ENCODE peak calls at places on chromosome 2, in ten cellular contexts. One of them, this sample, is unnamed.

GRCh38 chr2:150477347-150477746 is 10.1 kb downstream of the RND3 start:
- DNase-seq in kidney epithelial cell: no peak
- DNase-seq in prostate gland: no peak
- DNase-seq in body of pancreas: peak; percentile 25
- DNase-seq in PC-3: peak; percentile 60
- DNase-seq in K562: no peak
- DNase-seq in lung: no peak
- DNase-seq in psoas muscle: no peak
- DNase-seq in tibial nerve: no peak
- DNase-seq in astrocyte: peak; percentile 43
- DNase-seq in this sample: peak; percentile 50

GRCh38 chr2:101837354-101837753 is 139.8 kb downstream of the MAP4K4 start:
- DNase-seq in kidney epithelial cell: no peak
- DNase-seq in prostate gland: no peak
- DNase-seq in body of pancreas: no peak
- DNase-seq in PC-3: no peak
- DNase-seq in K562: no peak
- DNase-seq in lung: no peak
- DNase-seq in psoas muscle: no peak
- DNase-seq in tibial nerve: no peak
- DNase-seq in astrocyte: no peak
- DNase-seq in this sample: no peak

GRCh38 chr2:240994161-240994896 is 4.1 kb upstream of the SNED1 start:
- DNase-seq in kidney epithelial cell: no peak
- DNase-seq in prostate gland: no peak
- DNase-seq in body of pancreas: no peak
- DNase-seq in PC-3: no peak
- DNase-seq in K562: no peak
- DNase-seq in lung: no peak
- DNase-seq in psoas muscle: no peak
- DNase-seq in tibial nerve: no peak
- DNase-seq in astrocyte: no peak
- DNase-seq in this sample: no peak

GRCh38 chr2:26555246-26556133 is 77.6 kb upstream of the OTOF start:
- DNase-seq in kidney epithelial cell: no peak
- DNase-seq in prostate gland: no peak
- DNase-seq in body of pancreas: no peak
- DNase-seq in PC-3: peak; percentile 10
- DNase-seq in K562: peak; percentile 38
- DNase-seq in lung: no peak
- DNase-seq in psoas muscle: no peak
- DNase-seq in tibial nerve: no peak
- DNase-seq in astrocyte: no peak
- DNase-seq in this sample: no peak

GRCh38 chr2:216791303-216791702 is 68.6 kb downstream of the TNP1 start:
- DNase-seq in kidney epithelial cell: no peak
- DNase-seq in prostate gland: no peak
- DNase-seq in body of pancreas: no peak
- DNase-seq in PC-3: no peak
- DNase-seq in K562: no peak
- DNase-seq in lung: no peak
- DNase-seq in psoas muscle: no peak
- DNase-seq in tibial nerve: no peak
- DNase-seq in astrocyte: no peak
- DNase-seq in this sample: no peak

GRCh38 chr2:437772-438393 is 150.0 kb upstream of the ALKAL2 start:
- DNase-seq in kidney epithelial cell: no peak
- DNase-seq in prostate gland: no peak
- DNase-seq in body of pancreas: peak; percentile 71
- DNase-seq in PC-3: peak; percentile 72
- DNase-seq in K562: no peak
- DNase-seq in lung: no peak
- DNase-seq in psoas muscle: no peak
- DNase-seq in tibial nerve: no peak
- DNase-seq in astrocyte: no peak
- DNase-seq in this sample: no peak

GRCh38 chr2:219560893-219561178 is 10.5 kb downstream of the OBSL1 start:
- DNase-seq in kidney epithelial cell: no peak
- DNase-seq in prostate gland: no peak
- DNase-seq in body of pancreas: no peak
- DNase-seq in PC-3: no peak
- DNase-seq in K562: no peak
- DNase-seq in lung: no peak
- DNase-seq in psoas muscle: no peak
- DNase-seq in tibial nerve: no peak
- DNase-seq in astrocyte: no peak
- DNase-seq in this sample: no peak

GRCh38 chr2:209726311-209726710 is 45.3 kb upstream of the UNC80 start:
- DNase-seq in kidney epithelial cell: no peak
- DNase-seq in prostate gland: no peak
- DNase-seq in body of pancreas: no peak
- DNase-seq in PC-3: no peak
- DNase-seq in K562: no peak
- DNase-seq in lung: no peak
- DNase-seq in psoas muscle: no peak
- DNase-seq in tibial nerve: no peak
- DNase-seq in astrocyte: no peak
- DNase-seq in this sample: peak; percentile 97

GRCh38 chr2:55423303-55423702 is 3.6 kb upstream of the CCDC88A start:
- DNase-seq in kidney epithelial cell: no peak
- DNase-seq in prostate gland: no peak
- DNase-seq in body of pancreas: no peak
- DNase-seq in PC-3: no peak
- DNase-seq in K562: no peak
- DNase-seq in lung: no peak
- DNase-seq in psoas muscle: no peak
- DNase-seq in tibial nerve: no peak
- DNase-seq in astrocyte: no peak
- DNase-seq in this sample: no peak

GRCh38 chr2:55428258-55428657 is 8.6 kb upstream of the CCDC88A start:
- DNase-seq in kidney epithelial cell: no peak
- DNase-seq in prostate gland: no peak
- DNase-seq in body of pancreas: no peak
- DNase-seq in PC-3: peak; percentile 43
- DNase-seq in K562: no peak
- DNase-seq in lung: no peak
- DNase-seq in psoas muscle: no peak
- DNase-seq in tibial nerve: no peak
- DNase-seq in astrocyte: no peak
- DNase-seq in this sample: peak; percentile 56

GRCh38 chr2:55421326-55421725 is 1.7 kb upstream of the CCDC88A start:
- DNase-seq in kidney epithelial cell: no peak
- DNase-seq in prostate gland: no peak
- DNase-seq in body of pancreas: no peak
- DNase-seq in PC-3: no peak
- DNase-seq in K562: no peak
- DNase-seq in lung: no peak
- DNase-seq in psoas muscle: no peak
- DNase-seq in tibial nerve: no peak
- DNase-seq in astrocyte: no peak
- DNase-seq in this sample: no peak

GRCh38 chr2:55422876-55423275 is 3.2 kb upstream of the CCDC88A start:
- DNase-seq in kidney epithelial cell: no peak
- DNase-seq in prostate gland: no peak
- DNase-seq in body of pancreas: no peak
- DNase-seq in PC-3: no peak
- DNase-seq in K562: no peak
- DNase-seq in lung: no peak
- DNase-seq in psoas muscle: no peak
- DNase-seq in tibial nerve: no peak
- DNase-seq in astrocyte: no peak
- DNase-seq in this sample: no peak

DNA sequence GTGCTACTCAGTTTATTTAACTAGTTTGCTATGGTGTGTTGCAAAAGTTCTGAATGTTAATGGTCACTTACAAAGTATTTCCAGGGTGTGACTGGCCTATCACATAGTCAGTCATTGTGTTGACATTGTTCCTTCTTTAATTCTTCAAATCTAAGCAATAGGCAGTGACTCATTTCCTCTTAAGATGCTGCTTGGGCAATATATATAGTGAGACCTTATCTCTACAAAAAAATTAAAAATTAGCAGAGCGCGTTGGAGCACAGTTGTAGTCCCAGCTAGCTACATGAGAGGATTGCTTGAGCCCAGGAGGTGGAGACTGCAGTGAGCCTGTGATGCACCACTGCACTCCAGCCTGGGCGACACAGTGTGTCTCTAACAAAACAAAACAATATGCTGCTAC is 5.8 kb upstream of the CCDC88A start:
- DNase-seq in kidney epithelial cell: peak; percentile 53
- DNase-seq in prostate gland: no peak
- DNase-seq in body of pancreas: no peak
- DNase-seq in PC-3: peak; percentile 86
- DNase-seq in K562: no peak
- DNase-seq in lung: no peak
- DNase-seq in psoas muscle: no peak
- DNase-seq in tibial nerve: no peak
- DNase-seq in astrocyte: peak; percentile 85
- DNase-seq in this sample: peak; percentile 99
- TF ChIP-seq CTCF in kidney epithelial cell: no peak
- TF ChIP-seq CTCF in prostate gland: no peak
- TF ChIP-seq CTCF in body of pancreas: no peak
- TF ChIP-seq CTCF in PC-3: no peak
- TF ChIP-seq CTCF in K562: no peak
- TF ChIP-seq CTCF in lung: no peak
- TF ChIP-seq CTCF in psoas muscle: no peak
- TF ChIP-seq CTCF in tibial nerve: no peak
- TF ChIP-seq CTCF in astrocyte: no peak
- TF ChIP-seq CTCF in this sample: no peak

DNA sequence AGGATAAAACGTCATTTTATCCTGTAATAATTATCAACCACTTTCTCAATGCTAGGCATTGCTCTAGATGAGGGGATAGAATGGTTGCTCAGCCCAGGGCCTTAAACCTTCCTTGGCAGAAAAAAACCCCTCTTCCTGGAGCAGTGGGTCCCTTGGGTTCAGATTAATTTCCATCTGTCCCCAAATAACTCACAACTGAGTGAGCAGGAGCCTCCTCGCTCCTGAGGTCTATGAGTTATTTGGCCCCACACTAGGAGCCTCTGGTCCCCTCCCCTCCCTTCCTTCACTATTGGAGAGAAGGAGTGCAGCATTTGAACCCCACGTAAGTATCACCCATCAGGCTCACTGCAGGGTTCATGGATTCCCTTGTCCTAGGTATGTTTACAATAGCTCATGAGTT is 157.5 kb upstream of the FHL2 start:
- DNase-seq in kidney epithelial cell: no peak
- DNase-seq in prostate gland: no peak
- DNase-seq in body of pancreas: no peak
- DNase-seq in PC-3: no peak
- DNase-seq in K562: no peak
- DNase-seq in lung: no peak
- DNase-seq in psoas muscle: no peak
- DNase-seq in tibial nerve: no peak
- DNase-seq in astrocyte: no peak
- DNase-seq in this sample: no peak
- H3K27me3 ChIP-seq in kidney epithelial cell: peaks cover 11% of the 10 kb centered on the region
- H3K27me3 ChIP-seq in prostate gland: no peaks in the 10 kb centered on the region
- H3K27me3 ChIP-seq in body of pancreas: no peaks in the 10 kb centered on the region
- H3K27me3 ChIP-seq in PC-3: peaks cover 16% of the 10 kb centered on the region
- H3K27me3 ChIP-seq in K562: peaks cover 50% of the 10 kb centered on the region
- H3K27me3 ChIP-seq in lung: no peaks in the 10 kb centered on the region
- H3K27me3 ChIP-seq in psoas muscle: no peaks in the 10 kb centered on the region
- H3K27me3 ChIP-seq in tibial nerve: no peaks in the 10 kb centered on the region
- H3K27me3 ChIP-seq in astrocyte: peaks cover 51% of the 10 kb centered on the region
- H3K27me3 ChIP-seq in this sample: peaks cover 5% of the 10 kb centered on the region

GRCh38 chr2:158926478-158926948 is 41.9 kb upstream of the TANC1 start:
- DNase-seq in kidney epithelial cell: peak; percentile 72
- DNase-seq in prostate gland: no peak
- DNase-seq in body of pancreas: no peak
- DNase-seq in PC-3: peak; percentile 79
- DNase-seq in K562: peak; percentile 5
- DNase-seq in lung: no peak
- DNase-seq in psoas muscle: no peak
- DNase-seq in tibial nerve: no peak
- DNase-seq in astrocyte: peak; percentile 74
- DNase-seq in this sample: peak; percentile 81
- TF ChIP-seq CTCF in kidney epithelial cell: no peak
- TF ChIP-seq CTCF in prostate gland: no peak
- TF ChIP-seq CTCF in body of pancreas: no peak
- TF ChIP-seq CTCF in PC-3: no peak
- TF ChIP-seq CTCF in K562: no peak
- TF ChIP-seq CTCF in lung: no peak
- TF ChIP-seq CTCF in psoas muscle: no peak
- TF ChIP-seq CTCF in tibial nerve: no peak
- TF ChIP-seq CTCF in astrocyte: no peak
- TF ChIP-seq CTCF in this sample: no peak

GRCh38 chr2:176160251-176161040 is 3.3 kb downstream of the HOXD3 start:
- DNase-seq in kidney epithelial cell: no peak
- DNase-seq in prostate gland: no peak
- DNase-seq in body of pancreas: no peak
- DNase-seq in PC-3: no peak
- DNase-seq in K562: no peak
- DNase-seq in lung: no peak
- DNase-seq in psoas muscle: no peak
- DNase-seq in tibial nerve: no peak
- DNase-seq in astrocyte: peak; percentile 76
- DNase-seq in this sample: no peak

GRCh38 chr2:176158306-176158643 is 1.2 kb downstream of the HOXD3 start:
- DNase-seq in kidney epithelial cell: no peak
- DNase-seq in prostate gland: no peak
- DNase-seq in body of pancreas: no peak
- DNase-seq in PC-3: no peak
- DNase-seq in K562: no peak
- DNase-seq in lung: no peak
- DNase-seq in psoas muscle: no peak
- DNase-seq in tibial nerve: no peak
- DNase-seq in astrocyte: no peak
- DNase-seq in this sample: no peak

GRCh38 chr2:176159678-176160250 is 2.7 kb downstream of the HOXD3 start:
- DNase-seq in kidney epithelial cell: no peak
- DNase-seq in prostate gland: no peak
- DNase-seq in body of pancreas: no peak
- DNase-seq in PC-3: no peak
- DNase-seq in K562: no peak
- DNase-seq in lung: no peak
- DNase-seq in psoas muscle: no peak
- DNase-seq in tibial nerve: no peak
- DNase-seq in astrocyte: no peak
- DNase-seq in this sample: no peak

GRCh38 chr2:176157499-176158305 is 595 bp downstream of the HOXD3 start:
- DNase-seq in kidney epithelial cell: no peak
- DNase-seq in prostate gland: no peak
- DNase-seq in body of pancreas: no peak
- DNase-seq in PC-3: no peak
- DNase-seq in K562: no peak
- DNase-seq in lung: no peak
- DNase-seq in psoas muscle: no peak
- DNase-seq in tibial nerve: no peak
- DNase-seq in astrocyte: no peak
- DNase-seq in this sample: no peak

DNA sequence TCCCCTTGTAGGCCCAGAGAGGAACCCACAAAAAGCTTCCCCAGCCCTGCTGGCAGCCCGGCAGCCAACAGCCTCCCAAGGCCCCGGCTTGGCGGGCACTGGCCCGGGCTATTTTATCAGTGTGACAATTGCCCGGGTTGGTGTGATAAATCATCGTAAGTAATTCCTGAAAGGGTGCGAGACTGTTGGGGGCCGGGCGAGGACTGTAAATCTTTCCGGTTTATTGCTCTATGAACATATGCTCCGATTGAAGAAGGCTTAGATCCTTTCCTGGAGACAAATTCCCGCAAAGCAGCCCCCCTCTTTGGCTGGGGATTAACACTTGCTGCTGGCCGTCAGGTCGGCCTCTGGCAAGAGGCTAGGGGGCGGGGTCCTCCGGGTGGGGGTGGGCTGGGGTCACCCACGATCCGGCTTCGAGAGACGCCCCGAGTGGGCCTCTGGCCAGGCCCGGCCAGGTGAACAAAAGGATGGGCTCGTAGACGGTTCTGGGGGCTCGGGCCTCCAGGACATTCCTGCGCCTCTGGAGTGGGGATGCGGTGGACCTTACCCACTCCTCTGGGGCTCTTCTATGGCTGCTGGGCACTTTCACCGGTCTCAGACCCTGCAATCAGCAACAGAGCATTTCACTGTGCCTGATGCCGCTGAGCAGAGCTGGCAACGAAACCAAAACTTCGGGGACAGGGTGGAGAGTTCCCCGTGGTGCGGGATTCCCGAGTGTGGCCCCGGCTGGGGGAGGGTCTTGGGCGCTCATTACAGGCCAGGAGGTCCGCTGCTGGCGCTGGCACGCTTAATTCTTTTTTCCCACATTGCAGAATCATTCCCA is 2.0 kb downstream of the HOXD3 start:
- DNase-seq in kidney epithelial cell: no peak
- DNase-seq in prostate gland: no peak
- DNase-seq in body of pancreas: no peak
- DNase-seq in PC-3: no peak
- DNase-seq in K562: no peak
- DNase-seq in lung: no peak
- DNase-seq in psoas muscle: no peak
- DNase-seq in tibial nerve: no peak
- DNase-seq in astrocyte: no peak
- DNase-seq in this sample: no peak
- H3K27me3 ChIP-seq in kidney epithelial cell: no peaks in the 10 kb centered on the region
- H3K27me3 ChIP-seq in prostate gland: peaks cover 63% of the 10 kb centered on the region
- H3K27me3 ChIP-seq in body of pancreas: peaks cover 66% of the 10 kb centered on the region
- H3K27me3 ChIP-seq in PC-3: no peaks in the 10 kb centered on the region
- H3K27me3 ChIP-seq in K562: peaks cover 80% of the 10 kb centered on the region
- H3K27me3 ChIP-seq in lung: peaks cover 30% of the 10 kb centered on the region
- H3K27me3 ChIP-seq in psoas muscle: no peaks in the 10 kb centered on the region
- H3K27me3 ChIP-seq in tibial nerve: peaks cover 3% of the 10 kb centered on the region
- H3K27me3 ChIP-seq in astrocyte: peaks cover 89% of the 10 kb centered on the region
- H3K27me3 ChIP-seq in this sample: peaks cover 80% of the 10 kb centered on the region

This sample was measured in bronchial epithelial cell.